ENCODE peak calls at places on chromosomes 4 and X, in eight cellular contexts. E, C, F, M, I, K, J and N are unnamed samples.

GRCh38 chr4:88378691-88379559 is at the start of gene HERC6:
- DNase-seq in E (peak), C (peak), F (peak), M (peak), I (peak), K (peak), J (peak), N (peak)

GRCh38 chrX:71245159-71245558 is 8.8 kb downstream of the ZMYM3 start:
- DNase-seq in E (no peak), C (no peak), F (no peak), M (no peak), I (no peak), K (no peak), J (no peak), N (no peak)

GRCh38 chr4:106986486-106986885 is 49.6 kb downstream of the DKK2 start:
- DNase-seq in E (no peak), C (no peak), F (no peak), M (no peak), I (no peak), K (no peak), J (no peak), N (no peak)

GRCh38 chrX:153708415-153708814 is 15.8 kb downstream of the BCAP31 start:
- DNase-seq in E (no peak), C (peak), F (no peak), M (no peak), I (no peak), K (peak), J (peak), N (peak)

GRCh38 chr4:185280608-185281007 is 71.2 kb downstream of the SNX25 start:
- DNase-seq in E (no peak), C (no peak), F (no peak), M (no peak), I (no peak), K (no peak), J (no peak), N (no peak)

GRCh38 chr4:120066182-120066524 is 495 bp downstream of the MAD2L1 start:
- DNase-seq in E (no peak), C (no peak), F (no peak), M (peak), I (no peak), K (peak), J (no peak), N (no peak)

GRCh38 chrX:19514791-19515614 is at the start of gene MAP3K15:
- DNase-seq in E (no peak), C (no peak), F (no peak), M (no peak), I (no peak), K (peak), J (peak), N (peak)

GRCh38 chr4:6196871-6197270 is 3.5 kb downstream of the JAKMIP1 start:
- DNase-seq in E (no peak), C (no peak), F (no peak), M (no peak), I (no peak), K (no peak), J (no peak), N (no peak)

GRCh38 chr4:23775694-23776093 is 114.2 kb downstream of the PPARGC1A start:
- DNase-seq in E (no peak), C (no peak), F (no peak), M (no peak), I (no peak), K (peak), J (no peak), N (no peak)

GRCh38 chr4:126564283-126564854 is 1068.4 kb upstream of the INTU start:
- DNase-seq in E (no peak), C (no peak), F (no peak), M (no peak), I (no peak), K (no peak), J (no peak), N (no peak)

GRCh38 chrX:106897259-106897658 is 5.9 kb downstream of the RIPPLY1 start:
- DNase-seq in E (no peak), C (no peak), F (no peak), M (no peak), I (no peak), K (no peak), J (no peak), N (no peak)

GRCh38 chr4:100060765-100061416 is 110.8 kb upstream of the H2AZ1 start:
- DNase-seq in E (no peak), C (no peak), F (no peak), M (no peak), I (no peak), K (no peak), J (no peak), N (no peak)

GRCh38 chrX:136496768-136497555 is 430 bp upstream of the HTATSF1 start:
- DNase-seq in E (peak), C (peak), F (peak), M (peak), I (peak), K (peak), J (peak), N (peak)

GRCh38 chr4:148441624-148441985 is 609 bp downstream of the NR3C2 start:
- DNase-seq in E (no peak), C (no peak), F (no peak), M (no peak), I (no peak), K (no peak), J (no peak), N (no peak)

GRCh38 chrX:147405764-147406163 is 506.0 kb upstream of the FMR1 start:
- DNase-seq in E (no peak), C (no peak), F (no peak), M (no peak), I (no peak), K (no peak), J (no peak), N (no peak)

GRCh38 chr4:169627307-169627706 is 6.9 kb downstream of the CLCN3 start:
- DNase-seq in E (no peak), C (no peak), F (no peak), M (no peak), I (no peak), K (peak), J (no peak), N (no peak)

GRCh38 chr4:118845552-118846065 is 9.7 kb upstream of the SEC24D start:
- DNase-seq in E (no peak), C (no peak), F (no peak), M (no peak), I (no peak), K (no peak), J (no peak), N (no peak)

GRCh38 chr4:107893171-107894137 is 37.9 kb upstream of the CYP2U1 start:
- DNase-seq in E (no peak), C (no peak), F (no peak), M (no peak), I (no peak), K (peak), J (no peak), N (no peak)

GRCh38 chr4:99645638-99646037 is 12.0 kb downstream of the C4orf54 start:
- DNase-seq in E (no peak), C (no peak), F (no peak), M (no peak), I (no peak), K (no peak), J (no peak), N (no peak)

GRCh38 chr4:168308912-168309311 is 9.6 kb downstream of the DDX60 start:
- DNase-seq in E (no peak), C (no peak), F (no peak), M (no peak), I (no peak), K (no peak), J (no peak), N (no peak)

GRCh38 chrX:1020634-1021166 is 191.7 kb downstream of the CRLF2 start:
- DNase-seq in E (no peak), C (no peak), F (no peak), M (no peak), I (no peak), K (no peak), J (no peak), N (no peak)

GRCh38 chrX:137566746-137567473 is 983 bp downstream of the ZIC3 start:
- DNase-seq in E (no peak), C (no peak), F (no peak), M (no peak), I (no peak), K (peak), J (no peak), N (no peak)

GRCh38 chr4:71614626-71615025 is 169.3 kb downstream of the GC start:
- DNase-seq in E (no peak), C (no peak), F (no peak), M (no peak), I (no peak), K (no peak), J (no peak), N (no peak)

GRCh38 chrX:154712781-154713391 is 38.0 kb downstream of the GAB3 start:
- DNase-seq in E (no peak), C (peak), F (no peak), M (no peak), I (no peak), K (no peak), J (no peak), N (no peak)

GRCh38 chrX:129932792-129933321 is 26.9 kb downstream of the UTP14A start:
- DNase-seq in E (no peak), C (no peak), F (no peak), M (no peak), I (no peak), K (no peak), J (no peak), N (peak)

GRCh38 chr4:14669418-14669817 is 332.9 kb upstream of the CPEB2 start:
- DNase-seq in E (no peak), C (no peak), F (no peak), M (no peak), I (no peak), K (no peak), J (no peak), N (no peak)

GRCh38 chr4:53346920-53347852 is 18.7 kb downstream of the SCFD2 start:
- DNase-seq in E (no peak), C (no peak), F (no peak), M (no peak), I (no peak), K (no peak), J (no peak), N (no peak)

GRCh38 chr4:164428561-164428960 is 325.4 kb upstream of the SMIM31 start:
- DNase-seq in E (no peak), C (no peak), F (no peak), M (no peak), I (no peak), K (no peak), J (no peak), N (no peak)

GRCh38 chr4:167308876-167309275 is 74.6 kb upstream of the SPOCK3 start:
- DNase-seq in E (no peak), C (no peak), F (no peak), M (no peak), I (no peak), K (no peak), J (no peak), N (no peak)

GRCh38 chrX:48902776-48903175 is 5.0 kb downstream of the PQBP1 start:
- DNase-seq in E (no peak), C (no peak), F (no peak), M (no peak), I (no peak), K (no peak), J (no peak), N (no peak)

GRCh38 chr4:110224812-110225211 is 26.4 kb upstream of the ELOVL6 start:
- DNase-seq in E (no peak), C (no peak), F (no peak), M (no peak), I (no peak), K (no peak), J (no peak), N (no peak)

GRCh38 chr4:140266958-140267568 is 106.4 kb upstream of the SCOC start:
- DNase-seq in E (no peak), C (no peak), F (no peak), M (no peak), I (no peak), K (no peak), J (no peak), N (no peak)

GRCh38 chrX:75156537-75156945 is 458 bp upstream of the ABCB7 start:
- DNase-seq in E (no peak), C (no peak), F (no peak), M (no peak), I (no peak), K (peak), J (no peak), N (no peak)

GRCh38 chr4:169268951-169269781 is 1.6 kb downstream of the SH3RF1 start:
- DNase-seq in E (no peak), C (no peak), F (no peak), M (no peak), I (no peak), K (no peak), J (no peak), N (no peak)

GRCh38 chrX:21638311-21638710 is 19.8 kb downstream of the KLHL34 start:
- DNase-seq in E (no peak), C (no peak), F (no peak), M (no peak), I (no peak), K (no peak), J (no peak), N (no peak)

GRCh38 chr4:88878624-88879023 is 178.4 kb downstream of the FAM13A start:
- DNase-seq in E (no peak), C (no peak), F (no peak), M (no peak), I (no peak), K (no peak), J (no peak), N (no peak)

GRCh38 chr4:144645621-144646522 is at the start of gene HHIP:
- DNase-seq in E (peak), C (no peak), F (no peak), M (no peak), I (peak), K (peak), J (peak), N (peak)

GRCh38 chrX:78595901-78596502 is 63.1 kb downstream of the RTL3 start:
- DNase-seq in E (no peak), C (no peak), F (no peak), M (no peak), I (no peak), K (peak), J (no peak), N (no peak)

GRCh38 chr4:9894604-9895361 is 113.3 kb downstream of the DRD5 start:
- DNase-seq in E (no peak), C (no peak), F (no peak), M (no peak), I (no peak), K (peak), J (no peak), N (no peak)

GRCh38 chrX:114800719-114801118 is 216.7 kb downstream of the IL13RA2 start:
- DNase-seq in E (no peak), C (no peak), F (no peak), M (no peak), I (no peak), K (no peak), J (no peak), N (no peak)